ENCODE peak calls at places on chromosomes 6 and 20, in nine cellular contexts. J is body of pancreas, K is fibroblast of lung, P is breast epithelium, U is GM13977, W is cardiac muscle cell, C is heart left ventricle, R is uterus, F is astrocyte of the spinal cord. B is an unnamed sample.

GRCh38 chr6:15322781-15323536 is 77.1 kb downstream of the JARID2 start:
- DNase-seq in P (no peak), W (no peak), R (no peak), J (peak; percentile 53), U (no peak), K (peak; percentile 85), F (peak; percentile 66), C (no peak), B (no peak)

GRCh38 chr20:48758206-48758820 is 69.5 kb downstream of the PREX1 start:
- DNase-seq in J (no peak), W (no peak), F (no peak), K (no peak), R (no peak), P (no peak), U (no peak), C (no peak), B (no peak)

GRCh38 chr6:131136021-131136847 is 967 bp downstream of the AKAP7 start:
- DNase-seq in C (no peak), P (no peak), R (peak; percentile 33), W (no peak), K (peak; percentile 34), F (peak; percentile 58), J (peak; percentile 19), U (no peak), B (peak; percentile 13)

GRCh38 chr6:84539122-84539856 is 225.1 kb downstream of the TBX18 start:
- DNase-seq in J (no peak), W (no peak), P (no peak), F (no peak), K (no peak), C (no peak), R (no peak), U (no peak), B (no peak)

GRCh38 chr6:49550413-49551125 is at the start of gene C6orf141:
- DNase-seq in U (peak; percentile 61), C (no peak), R (no peak), K (peak; percentile 59), J (peak; percentile 43), P (no peak), W (peak; percentile 34), F (no peak), B (no peak)

GRCh38 chr6:131755597-131755996 is 44.8 kb upstream of the CTAGE9 start:
- DNase-seq in R (no peak), U (no peak), C (no peak), P (no peak), W (no peak), F (peak; percentile 92), J (no peak), K (peak; percentile 99), B (no peak)

GRCh38 chr6:64254558-64254957 is 619.0 kb downstream of the PHF3 start:
- DNase-seq in C (no peak), U (no peak), R (no peak), W (no peak), K (no peak), F (no peak), J (no peak), P (no peak), B (no peak)

GRCh38 chr6:114367315-114367961 is 24.6 kb upstream of the HS3ST5 start:
- DNase-seq in U (no peak), R (no peak), C (no peak), W (no peak), J (no peak), F (no peak), K (no peak), P (no peak), B (no peak)

GRCh38 chr6:164502838-164503237 is 806.6 kb downstream of the C6orf118 start:
- DNase-seq in R (no peak), U (no peak), P (no peak), W (peak; percentile 10), K (no peak), J (no peak), F (no peak), C (no peak), B (no peak)

GRCh38 chr20:61930776-61931475 is 134.8 kb downstream of the TAF4 start:
- DNase-seq in P (no peak), U (no peak), J (peak; percentile 2), W (no peak), K (no peak), F (no peak), C (no peak), R (no peak), B (peak; percentile 6)

GRCh38 chr6:121849477-121849876 is 414.0 kb downstream of the GJA1 start:
- DNase-seq in C (peak; percentile 62), J (peak; percentile 47), P (peak; percentile 27), K (peak; percentile 67), F (peak; percentile 76), U (peak; percentile 30), R (peak; percentile 42), W (peak; percentile 87), B (no peak)

GRCh38 chr20:48898210-48898609 is 23.3 kb upstream of the ARFGEF2 start:
- DNase-seq in U (no peak), W (no peak), P (no peak), J (no peak), R (no peak), C (no peak), K (peak; percentile 51), F (no peak), B (no peak)

GRCh38 chr6:36666726-36667591 is 11.6 kb upstream of the CDKN1A start:
- DNase-seq in W (peak; percentile 36), R (peak; percentile 86), U (peak; percentile 76), P (peak; percentile 87), J (peak; percentile 93), C (peak; percentile 69), F (peak; percentile 96), K (peak; percentile 97), B (peak; percentile 81)

GRCh38 chr6:45984347-45984746 is 31.3 kb downstream of the CLIC5 start:
- DNase-seq in C (no peak), U (no peak), F (no peak), W (no peak), R (no peak), J (no peak), P (no peak), K (no peak), B (no peak)

GRCh38 chr6:17979479-17979878 is 8.0 kb downstream of the KIF13A start:
- DNase-seq in U (no peak), C (no peak), J (no peak), F (no peak), P (no peak), R (no peak), K (no peak), W (no peak), B (no peak)

GRCh38 chr20:38987777-38988176 is 25.6 kb downstream of the DHX35 start:
- DNase-seq in J (no peak), P (no peak), K (no peak), R (no peak), C (no peak), U (peak; percentile 53), F (no peak), W (no peak), B (no peak)

GRCh38 chr20:38905375-38905774 is 20.8 kb upstream of the FAM83D start:
- DNase-seq in C (no peak), U (no peak), K (no peak), W (no peak), P (no peak), F (no peak), R (no peak), J (no peak), B (no peak)

DNA sequence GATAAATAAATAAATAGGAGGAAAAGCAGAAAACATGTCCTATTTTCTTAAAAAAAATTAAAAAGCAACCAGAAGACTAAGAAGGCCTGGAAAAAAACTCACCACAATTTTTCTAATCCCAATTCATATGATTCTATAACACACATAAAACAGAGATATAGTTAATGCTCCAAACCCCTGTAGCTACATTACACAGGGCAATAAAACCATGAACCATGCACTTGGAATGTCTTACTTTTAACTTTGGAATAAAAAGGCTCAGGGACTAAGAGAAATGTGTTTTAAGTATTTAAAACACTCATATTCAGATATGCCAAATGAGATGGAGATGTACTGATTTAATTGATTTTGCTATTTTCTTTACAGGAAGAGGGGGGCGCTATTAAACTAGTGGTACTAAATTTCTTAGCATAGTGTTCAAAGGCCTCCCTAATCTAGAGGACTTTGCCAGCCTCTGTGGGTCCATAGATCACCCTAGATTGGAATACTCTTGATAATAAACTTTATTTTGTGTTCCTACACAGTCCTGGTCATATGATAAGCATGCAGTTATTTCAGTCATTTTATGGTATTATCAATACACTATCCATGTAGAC is 30.3 kb upstream of the GCM1 start:
- DNase-seq in F (no peak), W (no peak), C (no peak), J (no peak), R (no peak), K (no peak), U (no peak), P (no peak), B (no peak)
- TF ChIP-seq CTCF in F (no peak), W (no peak), C (no peak), J (no peak), R (no peak), K (no peak), U (peak; percentile 25), P (no peak), B (no peak)

GRCh38 chr20:577167-577791 is 32.8 kb downstream of the TCF15 start:
- DNase-seq in J (no peak), W (no peak), P (no peak), F (no peak), R (no peak), K (no peak), U (no peak), C (no peak), B (no peak)
- TF ChIP-seq CTCF in J (no peak), W (peak; percentile 46), P (no peak), F (peak; percentile 26), R (no peak), K (peak; percentile 36), U (peak; percentile 11), C (no peak), B (no peak)

GRCh38 chr20:50130995-50131394 is 18.0 kb upstream of the UBE2V1 start:
- DNase-seq in J (no peak), W (peak; percentile 85), R (peak; percentile 43), C (peak; percentile 61), F (no peak), P (no peak), U (no peak), K (no peak), B (peak; percentile 90)
- TF ChIP-seq CTCF in J (no peak), W (no peak), R (no peak), C (no peak), F (no peak), P (no peak), U (no peak), K (no peak), B (no peak)

DNA sequence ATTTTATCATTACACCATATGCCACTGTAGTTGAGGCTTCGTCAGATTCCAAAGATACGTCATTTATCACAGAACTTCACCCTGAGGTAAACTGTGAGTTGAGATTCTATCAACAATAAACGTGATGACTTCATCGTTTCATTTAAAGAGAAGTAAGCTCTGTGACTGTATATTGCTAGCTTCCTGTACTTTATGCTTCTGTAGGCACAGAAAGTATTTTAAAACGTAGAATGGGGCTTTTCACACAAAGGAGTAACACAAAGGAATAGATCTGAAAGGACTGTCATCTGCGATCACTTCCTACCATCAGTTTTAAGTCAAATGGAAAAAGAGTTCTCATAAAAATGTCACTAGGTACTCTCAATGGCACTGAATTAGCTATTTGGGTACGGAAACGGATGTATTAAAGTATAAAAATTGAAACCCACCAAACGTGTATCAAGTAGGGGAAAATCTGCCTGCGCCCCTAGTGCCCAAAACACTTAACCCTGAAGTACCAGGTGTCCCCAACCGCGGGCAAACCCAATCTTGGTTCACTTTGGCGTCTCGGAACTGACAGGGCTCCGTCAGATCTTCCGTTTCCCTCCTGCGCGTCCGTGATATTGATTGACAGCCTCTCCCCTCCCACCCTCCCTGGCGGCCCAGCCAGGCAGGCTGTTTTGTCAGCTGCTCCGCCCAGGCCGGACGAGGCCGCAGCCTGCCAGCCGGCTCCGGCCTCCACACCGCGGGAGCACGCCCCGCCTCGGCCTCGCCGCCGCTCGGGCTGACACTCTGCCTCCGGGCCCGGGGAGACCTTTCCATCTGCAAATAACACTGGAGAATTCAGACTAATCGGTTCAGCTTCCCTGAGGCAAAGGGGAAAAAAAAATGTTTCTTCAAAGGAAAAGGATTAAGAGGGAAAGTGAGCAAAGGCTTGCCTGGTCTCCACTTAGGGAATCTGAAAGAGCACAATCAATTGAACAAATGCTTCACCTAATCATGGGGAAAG is 234.7 kb upstream of the MCHR2 start:
- DNase-seq in R (peak; percentile 20), P (peak; percentile 43), K (peak; percentile 75), U (peak; percentile 86), F (peak; percentile 59), J (peak; percentile 64), C (peak; percentile 54), W (peak; percentile 78), B (peak; percentile 40)
- TF ChIP-seq CTCF in R (no peak), P (no peak), K (peak; percentile 36), U (no peak), F (peak; percentile 31), J (no peak), C (no peak), W (peak; percentile 37), B (no peak)